ENCODE peak calls at places on chromosomes 6 and 20, in eight cellular contexts. One of them, this sample, is unnamed.

GRCh38 chr6:107064579-107065065 is 36.6 kb downstream of the MTRES1 start:
- DNase-seq in T-helper 9 cell: no peak
- DNase-seq in GM23338: no peak
- DNase-seq in cerebellar cortex: no peak
- DNase-seq in stimulated activated CD4-positive, alpha-beta T cell treated with anti-CD3 and anti-CD28 coated beads, Interleukin-4, amount 100 ng/mL, for 4 hours: no peak
- DNase-seq in HS-27A: no peak
- DNase-seq in Calu3: peak
- DNase-seq in activated CD8-positive, alpha-beta memory T cell treated with anti-CD3 and anti-CD28 coated beads for 24 hours: no peak
- DNase-seq in this sample: no peak

GRCh38 chr20:37449276-37449675 is 71.8 kb upstream of the NNAT start:
- DNase-seq in T-helper 9 cell: no peak
- DNase-seq in GM23338: no peak
- DNase-seq in cerebellar cortex: no peak
- DNase-seq in stimulated activated CD4-positive, alpha-beta T cell treated with anti-CD3 and anti-CD28 coated beads, Interleukin-4, amount 100 ng/mL, for 4 hours: no peak
- DNase-seq in HS-27A: no peak
- DNase-seq in Calu3: no peak
- DNase-seq in activated CD8-positive, alpha-beta memory T cell treated with anti-CD3 and anti-CD28 coated beads for 24 hours: no peak
- DNase-seq in this sample: no peak

GRCh38 chr20:768426-768978 is at the start of gene SLC52A3:
- DNase-seq in T-helper 9 cell: no peak
- DNase-seq in GM23338: peak
- DNase-seq in cerebellar cortex: peak
- DNase-seq in stimulated activated CD4-positive, alpha-beta T cell treated with anti-CD3 and anti-CD28 coated beads, Interleukin-4, amount 100 ng/mL, for 4 hours: no peak
- DNase-seq in HS-27A: no peak
- DNase-seq in Calu3: peak
- DNase-seq in activated CD8-positive, alpha-beta memory T cell treated with anti-CD3 and anti-CD28 coated beads for 24 hours: no peak
- DNase-seq in this sample: no peak

GRCh38 chr20:49210750-49211110 is 8.5 kb upstream of the DDX27 start:
- DNase-seq in T-helper 9 cell: no peak
- DNase-seq in GM23338: no peak
- DNase-seq in cerebellar cortex: no peak
- DNase-seq in stimulated activated CD4-positive, alpha-beta T cell treated with anti-CD3 and anti-CD28 coated beads, Interleukin-4, amount 100 ng/mL, for 4 hours: no peak
- DNase-seq in HS-27A: no peak
- DNase-seq in Calu3: no peak
- DNase-seq in activated CD8-positive, alpha-beta memory T cell treated with anti-CD3 and anti-CD28 coated beads for 24 hours: no peak
- DNase-seq in this sample: no peak

GRCh38 chr20:33863440-33864323 is 52.5 kb downstream of the CHMP4B start:
- DNase-seq in T-helper 9 cell: no peak
- DNase-seq in GM23338: no peak
- DNase-seq in cerebellar cortex: no peak
- DNase-seq in stimulated activated CD4-positive, alpha-beta T cell treated with anti-CD3 and anti-CD28 coated beads, Interleukin-4, amount 100 ng/mL, for 4 hours: no peak
- DNase-seq in HS-27A: no peak
- DNase-seq in Calu3: no peak
- DNase-seq in activated CD8-positive, alpha-beta memory T cell treated with anti-CD3 and anti-CD28 coated beads for 24 hours: no peak
- DNase-seq in this sample: no peak

GRCh38 chr20:1263853-1264252 is 2.2 kb upstream of the SNPH start:
- DNase-seq in T-helper 9 cell: no peak
- DNase-seq in GM23338: peak
- DNase-seq in cerebellar cortex: no peak
- DNase-seq in stimulated activated CD4-positive, alpha-beta T cell treated with anti-CD3 and anti-CD28 coated beads, Interleukin-4, amount 100 ng/mL, for 4 hours: no peak
- DNase-seq in HS-27A: no peak
- DNase-seq in Calu3: no peak
- DNase-seq in activated CD8-positive, alpha-beta memory T cell treated with anti-CD3 and anti-CD28 coated beads for 24 hours: no peak
- DNase-seq in this sample: no peak

GRCh38 chr6:88712243-88712936 is 251.0 kb downstream of the RNGTT start:
- DNase-seq in T-helper 9 cell: no peak
- DNase-seq in GM23338: no peak
- DNase-seq in cerebellar cortex: no peak
- DNase-seq in stimulated activated CD4-positive, alpha-beta T cell treated with anti-CD3 and anti-CD28 coated beads, Interleukin-4, amount 100 ng/mL, for 4 hours: no peak
- DNase-seq in HS-27A: no peak
- DNase-seq in Calu3: no peak
- DNase-seq in activated CD8-positive, alpha-beta memory T cell treated with anti-CD3 and anti-CD28 coated beads for 24 hours: no peak
- DNase-seq in this sample: no peak

GRCh38 chr6:92545861-92546260 is 873.5 kb downstream of the EPHA7 start:
- DNase-seq in T-helper 9 cell: no peak
- DNase-seq in GM23338: no peak
- DNase-seq in cerebellar cortex: no peak
- DNase-seq in stimulated activated CD4-positive, alpha-beta T cell treated with anti-CD3 and anti-CD28 coated beads, Interleukin-4, amount 100 ng/mL, for 4 hours: no peak
- DNase-seq in HS-27A: no peak
- DNase-seq in Calu3: no peak
- DNase-seq in activated CD8-positive, alpha-beta memory T cell treated with anti-CD3 and anti-CD28 coated beads for 24 hours: no peak
- DNase-seq in this sample: no peak

GRCh38 chr6:169725270-169726048 is 1.2 kb upstream of the PHF10 start:
- DNase-seq in T-helper 9 cell: no peak
- DNase-seq in GM23338: peak
- DNase-seq in cerebellar cortex: no peak
- DNase-seq in stimulated activated CD4-positive, alpha-beta T cell treated with anti-CD3 and anti-CD28 coated beads, Interleukin-4, amount 100 ng/mL, for 4 hours: peak
- DNase-seq in HS-27A: no peak
- DNase-seq in Calu3: peak
- DNase-seq in activated CD8-positive, alpha-beta memory T cell treated with anti-CD3 and anti-CD28 coated beads for 24 hours: peak
- DNase-seq in this sample: no peak

GRCh38 chr6:121549741-121550140 is 114.3 kb downstream of the GJA1 start:
- DNase-seq in T-helper 9 cell: no peak
- DNase-seq in GM23338: no peak
- DNase-seq in cerebellar cortex: no peak
- DNase-seq in stimulated activated CD4-positive, alpha-beta T cell treated with anti-CD3 and anti-CD28 coated beads, Interleukin-4, amount 100 ng/mL, for 4 hours: no peak
- DNase-seq in HS-27A: peak
- DNase-seq in Calu3: no peak
- DNase-seq in activated CD8-positive, alpha-beta memory T cell treated with anti-CD3 and anti-CD28 coated beads for 24 hours: no peak
- DNase-seq in this sample: no peak

GRCh38 chr20:59571151-59571550 is 33.2 kb upstream of the PHACTR3 start:
- DNase-seq in T-helper 9 cell: no peak
- DNase-seq in GM23338: no peak
- DNase-seq in cerebellar cortex: no peak
- DNase-seq in stimulated activated CD4-positive, alpha-beta T cell treated with anti-CD3 and anti-CD28 coated beads, Interleukin-4, amount 100 ng/mL, for 4 hours: no peak
- DNase-seq in HS-27A: no peak
- DNase-seq in Calu3: no peak
- DNase-seq in activated CD8-positive, alpha-beta memory T cell treated with anti-CD3 and anti-CD28 coated beads for 24 hours: no peak
- DNase-seq in this sample: no peak

GRCh38 chr20:40600441-40601235 is 88.4 kb downstream of the MAFB start:
- DNase-seq in T-helper 9 cell: no peak
- DNase-seq in GM23338: no peak
- DNase-seq in cerebellar cortex: no peak
- DNase-seq in stimulated activated CD4-positive, alpha-beta T cell treated with anti-CD3 and anti-CD28 coated beads, Interleukin-4, amount 100 ng/mL, for 4 hours: no peak
- DNase-seq in HS-27A: no peak
- DNase-seq in Calu3: no peak
- DNase-seq in activated CD8-positive, alpha-beta memory T cell treated with anti-CD3 and anti-CD28 coated beads for 24 hours: no peak
- DNase-seq in this sample: no peak

GRCh38 chr20:58007947-58008346 is 220.5 kb downstream of the ANKRD60 start:
- DNase-seq in T-helper 9 cell: no peak
- DNase-seq in GM23338: no peak
- DNase-seq in cerebellar cortex: no peak
- DNase-seq in stimulated activated CD4-positive, alpha-beta T cell treated with anti-CD3 and anti-CD28 coated beads, Interleukin-4, amount 100 ng/mL, for 4 hours: no peak
- DNase-seq in HS-27A: no peak
- DNase-seq in Calu3: no peak
- DNase-seq in activated CD8-positive, alpha-beta memory T cell treated with anti-CD3 and anti-CD28 coated beads for 24 hours: no peak
- DNase-seq in this sample: no peak

GRCh38 chr20:46638367-46639274 is 12.6 kb downstream of the SLC13A3 start:
- DNase-seq in T-helper 9 cell: no peak
- DNase-seq in GM23338: peak
- DNase-seq in cerebellar cortex: no peak
- DNase-seq in stimulated activated CD4-positive, alpha-beta T cell treated with anti-CD3 and anti-CD28 coated beads, Interleukin-4, amount 100 ng/mL, for 4 hours: no peak
- DNase-seq in HS-27A: no peak
- DNase-seq in Calu3: no peak
- DNase-seq in activated CD8-positive, alpha-beta memory T cell treated with anti-CD3 and anti-CD28 coated beads for 24 hours: peak
- DNase-seq in this sample: no peak

GRCh38 chr6:69265706-69266105 is 531.1 kb downstream of the LMBRD1 start:
- DNase-seq in T-helper 9 cell: no peak
- DNase-seq in GM23338: no peak
- DNase-seq in cerebellar cortex: no peak
- DNase-seq in stimulated activated CD4-positive, alpha-beta T cell treated with anti-CD3 and anti-CD28 coated beads, Interleukin-4, amount 100 ng/mL, for 4 hours: no peak
- DNase-seq in HS-27A: no peak
- DNase-seq in Calu3: no peak
- DNase-seq in activated CD8-positive, alpha-beta memory T cell treated with anti-CD3 and anti-CD28 coated beads for 24 hours: no peak
- DNase-seq in this sample: no peak

GRCh38 chr6:15751721-15752350 is 89.0 kb upstream of the DTNBP1 start:
- DNase-seq in T-helper 9 cell: no peak
- DNase-seq in GM23338: no peak
- DNase-seq in cerebellar cortex: no peak
- DNase-seq in stimulated activated CD4-positive, alpha-beta T cell treated with anti-CD3 and anti-CD28 coated beads, Interleukin-4, amount 100 ng/mL, for 4 hours: no peak
- DNase-seq in HS-27A: no peak
- DNase-seq in Calu3: no peak
- DNase-seq in activated CD8-positive, alpha-beta memory T cell treated with anti-CD3 and anti-CD28 coated beads for 24 hours: no peak
- DNase-seq in this sample: no peak

GRCh38 chr20:56653221-56653620 is 24.1 kb downstream of the TFAP2C start:
- DNase-seq in T-helper 9 cell: no peak
- DNase-seq in GM23338: no peak
- DNase-seq in cerebellar cortex: no peak
- DNase-seq in stimulated activated CD4-positive, alpha-beta T cell treated with anti-CD3 and anti-CD28 coated beads, Interleukin-4, amount 100 ng/mL, for 4 hours: no peak
- DNase-seq in HS-27A: no peak
- DNase-seq in Calu3: no peak
- DNase-seq in activated CD8-positive, alpha-beta memory T cell treated with anti-CD3 and anti-CD28 coated beads for 24 hours: no peak
- DNase-seq in this sample: no peak

GRCh38 chr6:154266560-154267134 is 90.0 kb downstream of the IPCEF1 start:
- DNase-seq in T-helper 9 cell: no peak
- DNase-seq in GM23338: no peak
- DNase-seq in cerebellar cortex: no peak
- DNase-seq in stimulated activated CD4-positive, alpha-beta T cell treated with anti-CD3 and anti-CD28 coated beads, Interleukin-4, amount 100 ng/mL, for 4 hours: no peak
- DNase-seq in HS-27A: no peak
- DNase-seq in Calu3: no peak
- DNase-seq in activated CD8-positive, alpha-beta memory T cell treated with anti-CD3 and anti-CD28 coated beads for 24 hours: no peak
- DNase-seq in this sample: no peak